ENCODE peak calls at places on chromosomes 12 and 14, in six cellular contexts. Q is activated T-cell treated with anti-CD3 and anti-CD28 coated beads, Interleukin-2, amount 50 U/mL, for 4 hours; D is nucleus accumbens; Y is stimulated activated CD4-positive, alpha-beta T cell treated with anti-CD3 and anti-CD28 coated beads, Interleukin-15, amount 100 ng/mL, for 1 hour; V is aorta; S is occipital lobe. G is an unnamed sample.

GRCh38 chr12:88993655-88994054 is 358.6 kb downstream of the DUSP6 start:
- DNase-seq in Q (no peak), D (no peak), Y (no peak), V (no peak), S (no peak), G (no peak)

GRCh38 chr12:41486718-41487117 is 298.6 kb downstream of the PDZRN4 start:
- DNase-seq in Q (no peak), D (no peak), Y (no peak), V (no peak), S (no peak), G (no peak)

GRCh38 chr14:55921516-55921915 is 196.7 kb upstream of the PELI2 start:
- DNase-seq in Q (no peak), D (no peak), Y (no peak), V (no peak), S (no peak), G (no peak)

GRCh38 chr14:101083564-101084435 is 180.3 kb upstream of the RTL1 start:
- DNase-seq in Q (no peak), D (no peak), Y (no peak), V (no peak), S (no peak), G (no peak)

GRCh38 chr12:44029194-44029593 is 193.3 kb downstream of the TMEM117 start:
- DNase-seq in Q (no peak), D (no peak), Y (no peak), V (no peak), S (no peak), G (no peak)

GRCh38 chr12:45989277-45989856 is 1.0 kb downstream of the SCAF11 start:
- DNase-seq in Q (no peak), D (no peak), Y (no peak), V (no peak), S (no peak), G (no peak)

GRCh38 chr12:21989819-21990412 is 48.7 kb upstream of the ABCC9 start:
- DNase-seq in Q (no peak), D (no peak), Y (no peak), V (no peak), S (no peak), G (no peak)

GRCh38 chr12:115916910-115917668 is 360.4 kb downstream of the MED13L start:
- DNase-seq in Q (peak; percentile 77), D (peak; percentile 16), Y (peak; percentile 53), V (peak; percentile 62), S (no peak), G (peak; percentile 25)

GRCh38 chr14:31911160-31911559 is 165.9 kb upstream of the ARHGAP5 start:
- DNase-seq in Q (no peak), D (no peak), Y (no peak), V (no peak), S (no peak), G (no peak)

GRCh38 chr14:81366259-81366658 is 33.9 kb downstream of the STON2 start:
- DNase-seq in Q (no peak), D (no peak), Y (no peak), V (no peak), S (no peak), G (peak; percentile 25)

GRCh38 chr12:24904871-24905270 is 44.0 kb downstream of the BCAT1 start:
- DNase-seq in Q (no peak), D (no peak), Y (no peak), V (no peak), S (no peak), G (no peak)

GRCh38 chr12:10968765-10969456 is 17.8 kb downstream of the TAS2R50 start:
- DNase-seq in Q (no peak), D (no peak), Y (no peak), V (peak; percentile 69), S (no peak), G (no peak)

GRCh38 chr12:121784460-121784859 is 9.0 kb downstream of the RHOF start:
- DNase-seq in Q (no peak), D (no peak), Y (no peak), V (no peak), S (no peak), G (no peak)

GRCh38 chr12:109153711-109154434 is 37.5 kb downstream of the ACACB start:
- DNase-seq in Q (no peak), D (no peak), Y (no peak), V (no peak), S (no peak), G (no peak)

GRCh38 chr14:54768501-54768900 is 134.1 kb downstream of the GCH1 start:
- DNase-seq in Q (no peak), D (no peak), Y (no peak), V (no peak), S (no peak), G (no peak)

GRCh38 chr12:12436831-12437345 is 80.0 kb downstream of the BORCS5 start:
- DNase-seq in Q (no peak), D (no peak), Y (no peak), V (no peak), S (no peak), G (no peak)

GRCh38 chr12:116490481-116490880 is 68.7 kb upstream of the MAP1LC3B2 start:
- DNase-seq in Q (no peak), D (no peak), Y (no peak), V (no peak), S (no peak), G (no peak)

G was measured in caudate nucleus.